ENCODE peak calls at places on chromosomes 12 and 14, in eight cellular contexts. P is esophagus squamous epithelium, E is fibroblast of pulmonary artery, I is ELR, U is CMK, L is IMR-90, X is fibroblast of mammary gland, R is skeletal muscle cell. T is an unnamed sample.

GRCh38 chr14:25116607-25117006 is 66.7 kb upstream of the STXBP6 start:
- DNase-seq in P (no peak), E (no peak), I (no peak), U (no peak), L (no peak), X (no peak), R (no peak), T (no peak)

GRCh38 chr14:36424478-36425102 is 95.4 kb downstream of the NKX2-1 start:
- DNase-seq in P (no peak), E (no peak), I (no peak), U (no peak), L (no peak), X (no peak), R (no peak), T (no peak)

GRCh38 chr12:74066476-74066875 is 471.2 kb upstream of the ATXN7L3B start:
- DNase-seq in P (no peak), E (no peak), I (no peak), U (no peak), L (no peak), X (no peak), R (no peak), T (no peak)

GRCh38 chr12:93683410-93683809 is 6.2 kb downstream of the CRADD start:
- DNase-seq in P (no peak), E (no peak), I (no peak), U (no peak), L (no peak), X (no peak), R (no peak), T (no peak)

GRCh38 chr14:90523544-90523943 is 126.7 kb downstream of the CALM1 start:
- DNase-seq in P (no peak), E (peak; percentile 47), I (peak; percentile 71), U (no peak), L (peak; percentile 45), X (peak; percentile 35), R (no peak), T (no peak)

GRCh38 chr12:78636253-78636855 is 228.2 kb upstream of the SYT1 start:
- DNase-seq in P (no peak), E (peak; percentile 58), I (no peak), U (no peak), L (no peak), X (peak; percentile 12), R (no peak), T (no peak)

GRCh38 chr12:2334291-2335088 is 281.7 kb downstream of the CACNA1C start:
- DNase-seq in P (no peak), E (no peak), I (no peak), U (no peak), L (no peak), X (no peak), R (no peak), T (no peak)

GRCh38 chr12:59452259-59452658 is 143.6 kb upstream of the SLC16A7 start:
- DNase-seq in P (no peak), E (peak; percentile 56), I (peak; percentile 89), U (no peak), L (peak; percentile 85), X (peak; percentile 91), R (peak; percentile 52), T (no peak)

GRCh38 chr14:76784881-76785280 is 23.6 kb downstream of the VASH1 start:
- DNase-seq in P (no peak), E (peak; percentile 86), I (peak; percentile 81), U (peak; percentile 72), L (peak; percentile 75), X (peak; percentile 78), R (peak; percentile 41), T (peak; percentile 66)

GRCh38 chr12:116317986-116318737 is 40.7 kb upstream of the MED13L start:
- DNase-seq in P (no peak), E (no peak), I (no peak), U (no peak), L (no peak), X (no peak), R (no peak), T (no peak)

GRCh38 chr12:52582971-52583456 is 9.4 kb upstream of the KRT74 start:
- DNase-seq in P (no peak), E (peak; percentile 72), I (peak; percentile 69), U (peak; percentile 25), L (peak; percentile 43), X (peak; percentile 52), R (no peak), T (peak; percentile 64)

GRCh38 chr12:69987453-69988102 is 162.6 kb downstream of the MYRFL start:
- DNase-seq in P (no peak), E (peak; percentile 98), I (peak; percentile 78), U (no peak), L (peak; percentile 94), X (peak; percentile 92), R (peak; percentile 92), T (peak; percentile 73)

GRCh38 chr12:27034607-27035293 is 12.4 kb downstream of the MED21 start:
- DNase-seq in P (no peak), E (no peak), I (no peak), U (no peak), L (no peak), X (no peak), R (no peak), T (no peak)

GRCh38 chr12:102120886-102121285 is 903 bp downstream of the PARPBP start:
- DNase-seq in P (no peak), E (peak; percentile 28), I (peak; percentile 60), U (no peak), L (peak; percentile 29), X (peak; percentile 51), R (no peak), T (peak; percentile 25)

GRCh38 chr12:117513353-117513752 is 151.9 kb upstream of the NOS1 start:
- DNase-seq in P (no peak), E (no peak), I (no peak), U (no peak), L (no peak), X (no peak), R (no peak), T (no peak)

GRCh38 chr12:95789126-95790024 is 1.2 kb downstream of the NTN4 start:
- DNase-seq in P (no peak), E (no peak), I (peak; percentile 42), U (no peak), L (peak; percentile 13), X (no peak), R (no peak), T (peak; percentile 48)

GRCh38 chr12:45483571-45483970 is 245.9 kb upstream of the ARID2 start:
- DNase-seq in P (no peak), E (peak; percentile 24), I (no peak), U (no peak), L (peak; percentile 3), X (peak; percentile 68), R (peak; percentile 2), T (no peak)

GRCh38 chr12:108360487-108360886 is 21.4 kb upstream of the CMKLR1 start:
- DNase-seq in P (no peak), E (no peak), I (peak; percentile 47), U (no peak), L (no peak), X (peak; percentile 80), R (peak; percentile 71), T (no peak)

GRCh38 chr14:59583755-59584154 is 7.1 kb upstream of the CCDC175 start:
- DNase-seq in P (no peak), E (peak; percentile 39), I (peak; percentile 26), U (no peak), L (peak; percentile 47), X (peak; percentile 34), R (peak; percentile 7), T (no peak)

GRCh38 chr14:62189698-62190097 is 427.5 kb downstream of the SNAPC1 start:
- DNase-seq in P (no peak), E (peak; percentile 29), I (peak; percentile 52), U (no peak), L (peak; percentile 78), X (peak; percentile 87), R (no peak), T (no peak)